ENCODE peak calls at places on chromosomes 1 and 21, in six cellular contexts. K is stomach, H is HepG2, F is tibial nerve, D is esophagus muscularis mucosa, R is transverse colon. E is an unnamed sample.

GRCh38 chr1:17883136-17883535 is 128.0 kb downstream of the ACTL8 start:
- DNase-seq in K (no peak), H (no peak), F (no peak), D (no peak), R (no peak), E (no peak)

GRCh38 chr1:222240536-222241181 is 307.2 kb downstream of the HHIPL2 start:
- DNase-seq in K (no peak), H (no peak), F (no peak), D (peak), R (no peak), E (no peak)

GRCh38 chr1:90391116-90391515 is 326.0 kb downstream of the BARHL2 start:
- DNase-seq in K (no peak), H (no peak), F (no peak), D (no peak), R (no peak), E (no peak)

GRCh38 chr1:52159033-52159789 is 17.3 kb downstream of the ZFYVE9 start:
- DNase-seq in K (no peak), H (no peak), F (no peak), D (peak), R (no peak), E (no peak)

GRCh38 chr1:24266398-24266941 is 52.7 kb upstream of the GRHL3 start:
- DNase-seq in K (no peak), H (peak), F (no peak), D (no peak), R (no peak), E (no peak)

GRCh38 chr1:115791816-115792215 is 23.3 kb upstream of the CASQ2 start:
- DNase-seq in K (no peak), H (no peak), F (no peak), D (no peak), R (no peak), E (no peak)

GRCh38 chr1:92446990-92447681 is 39.6 kb downstream of the GFI1 start:
- DNase-seq in K (no peak), H (no peak), F (no peak), D (no peak), R (no peak), E (no peak)

GRCh38 chr1:51139474-51139873 is 37.4 kb downstream of the C1orf185 start:
- DNase-seq in K (no peak), H (no peak), F (no peak), D (no peak), R (no peak), E (no peak)

GRCh38 chr1:57061369-57061768 is 95.6 kb upstream of the C8B start:
- DNase-seq in K (peak), H (peak), F (no peak), D (no peak), R (no peak), E (no peak)

GRCh38 chr1:32496127-32496526 is 31.3 kb downstream of the ZBTB8B start:
- DNase-seq in K (no peak), H (no peak), F (no peak), D (no peak), R (no peak), E (no peak)

GRCh38 chr1:219480011-219480410 is 132.9 kb downstream of the ZC3H11B start:
- DNase-seq in K (no peak), H (no peak), F (no peak), D (no peak), R (no peak), E (no peak)

GRCh38 chr1:110860174-110860573 is 12.8 kb upstream of the CD53 start:
- DNase-seq in K (no peak), H (no peak), F (no peak), D (no peak), R (no peak), E (no peak)

GRCh38 chr1:227733309-227733705 is 1.8 kb downstream of the JMJD4 start:
- DNase-seq in K (no peak), H (no peak), F (no peak), D (no peak), R (no peak), E (no peak)

GRCh38 chr1:57784356-57784755 is 360.5 kb upstream of the DAB1 start:
- DNase-seq in K (no peak), H (no peak), F (no peak), D (no peak), R (no peak), E (no peak)

GRCh38 chr1:150832597-150832996 is 24.5 kb upstream of the CTSK start:
- DNase-seq in K (no peak), H (no peak), F (no peak), D (no peak), R (no peak), E (no peak)

GRCh38 chr1:16484501-16484835 is 29.6 kb downstream of the RNU1-1 start:
- DNase-seq in K (no peak), H (no peak), F (no peak), D (no peak), R (no peak), E (no peak)

GRCh38 chr1:38127432-38127831 is 80.8 kb upstream of the POU3F1 start:
- DNase-seq in K (no peak), H (no peak), F (no peak), D (no peak), R (no peak), E (peak)

GRCh38 chr1:54107131-54107530 is 45.7 kb downstream of the CDCP2 start:
- DNase-seq in K (no peak), H (no peak), F (no peak), D (no peak), R (no peak), E (no peak)

GRCh38 chr1:155060736-155061135 is 2.8 kb upstream of the EFNA4 start:
- DNase-seq in K (no peak), H (no peak), F (no peak), D (no peak), R (no peak), E (no peak)

GRCh38 chr21:43879348-43880110 is 14.5 kb downstream of the AGPAT3 start:
- DNase-seq in K (no peak), H (no peak), F (no peak), D (no peak), R (no peak), E (no peak)

GRCh38 chr1:59195151-59195550 is 101.7 kb upstream of the FGGY start:
- DNase-seq in K (no peak), H (no peak), F (no peak), D (no peak), R (no peak), E (no peak)

GRCh38 chr1:100177295-100178042 is 587 bp downstream of the LRRC39 start:
- DNase-seq in K (no peak), H (no peak), F (no peak), D (no peak), R (no peak), E (no peak)

GRCh38 chr1:227939791-227940771 is 7.7 kb downstream of the WNT9A start:
- DNase-seq in K (peak), H (no peak), F (no peak), D (no peak), R (peak), E (peak)

GRCh38 chr1:21573971-21574458 is 64.8 kb downstream of the ALPL start:
- DNase-seq in K (peak), H (peak), F (peak), D (no peak), R (peak), E (peak)

GRCh38 chr1:98849969-98850636 is 154.6 kb downstream of the PLPPR5 start:
- DNase-seq in K (no peak), H (no peak), F (no peak), D (no peak), R (no peak), E (no peak)

GRCh38 chr1:164061528-164061927 is 497.5 kb upstream of the PBX1 start:
- DNase-seq in K (no peak), H (no peak), F (no peak), D (no peak), R (no peak), E (no peak)

GRCh38 chr1:180041587-180041986 is 87.0 kb downstream of the CEP350 start:
- DNase-seq in K (no peak), H (no peak), F (no peak), D (no peak), R (no peak), E (no peak)

DNA sequence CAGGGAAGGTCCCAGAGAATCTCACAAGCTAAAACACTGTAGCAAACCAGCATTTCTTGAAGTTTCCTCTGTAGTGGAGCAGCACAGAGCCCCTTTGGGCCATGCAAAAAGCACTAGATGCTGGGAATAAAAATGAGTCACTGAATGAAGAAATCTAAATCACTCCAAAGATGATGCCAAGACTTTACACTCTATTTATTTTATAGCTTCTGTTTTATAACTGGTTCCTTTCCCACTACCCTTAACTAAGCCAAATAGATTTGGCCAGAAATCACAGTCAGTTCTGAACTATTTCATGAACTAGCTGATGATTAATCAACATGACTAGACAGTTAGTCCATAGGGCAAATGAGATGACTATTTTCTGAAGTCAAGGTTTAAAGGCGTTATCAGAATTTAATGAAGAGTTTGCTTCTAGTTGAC is 89.5 kb downstream of the SCMH1 start:
- DNase-seq in K (no peak), H (no peak), F (no peak), D (no peak), R (no peak), E (peak)
- TF ChIP-seq EP300 in K (no peak), H (no peak), F (peak), D (no peak), R (no peak), E (peak)

DNA sequence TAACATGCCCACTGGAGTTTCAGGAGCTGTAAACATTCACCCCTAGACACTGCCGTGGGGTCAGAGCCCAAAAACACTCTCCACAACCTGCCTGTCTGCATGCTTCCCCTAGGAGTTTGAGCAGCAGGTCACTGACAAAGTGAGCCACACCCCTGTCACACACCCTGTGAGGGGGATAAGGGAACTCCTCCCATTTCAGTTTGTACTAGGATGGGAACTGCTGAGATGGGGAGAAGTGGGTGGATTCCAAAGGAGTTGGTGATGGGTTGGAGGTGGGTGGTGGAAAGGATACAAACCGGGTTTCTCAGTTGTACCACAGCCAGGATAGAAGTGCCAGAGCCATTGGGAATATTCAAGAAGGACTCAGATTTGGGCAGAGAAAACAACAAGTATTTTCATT is 140.2 kb downstream of the MIS18A start:
- DNase-seq in K (no peak), H (no peak), F (no peak), D (no peak), R (no peak), E (no peak)
- TF ChIP-seq CTCF in K (no peak), H (no peak), F (no peak), D (no peak), R (no peak), E (no peak)

DNA sequence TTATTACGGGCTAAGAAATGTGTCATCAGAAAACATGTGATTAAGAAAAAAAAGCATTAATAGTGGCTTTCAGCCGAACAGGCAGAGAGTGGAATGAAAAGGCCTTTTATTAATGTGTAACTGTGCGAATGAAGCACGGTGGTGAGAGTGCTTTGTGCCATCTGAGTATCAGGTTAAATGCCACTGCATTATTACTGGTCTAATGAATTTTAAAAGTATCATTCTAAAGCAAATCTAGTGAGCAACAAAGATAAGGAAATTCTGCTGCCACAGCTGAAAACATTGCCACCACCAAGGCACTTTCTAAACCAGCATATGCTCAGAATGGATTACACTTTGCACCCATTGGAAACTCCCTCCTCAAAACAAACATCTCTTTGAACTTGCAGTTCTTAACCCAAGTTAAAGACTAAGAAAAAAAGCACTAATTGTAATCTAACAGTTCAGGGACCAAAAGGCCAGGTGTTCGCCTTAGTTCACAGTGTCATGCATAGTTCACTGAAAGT is 30.1 kb upstream of the SSX2IP start:
- DNase-seq in K (no peak), H (peak), F (no peak), D (no peak), R (no peak), E (no peak)
- TF ChIP-seq EP300 in K (no peak), H (peak), F (no peak), D (no peak), R (no peak), E (no peak)

DNA sequence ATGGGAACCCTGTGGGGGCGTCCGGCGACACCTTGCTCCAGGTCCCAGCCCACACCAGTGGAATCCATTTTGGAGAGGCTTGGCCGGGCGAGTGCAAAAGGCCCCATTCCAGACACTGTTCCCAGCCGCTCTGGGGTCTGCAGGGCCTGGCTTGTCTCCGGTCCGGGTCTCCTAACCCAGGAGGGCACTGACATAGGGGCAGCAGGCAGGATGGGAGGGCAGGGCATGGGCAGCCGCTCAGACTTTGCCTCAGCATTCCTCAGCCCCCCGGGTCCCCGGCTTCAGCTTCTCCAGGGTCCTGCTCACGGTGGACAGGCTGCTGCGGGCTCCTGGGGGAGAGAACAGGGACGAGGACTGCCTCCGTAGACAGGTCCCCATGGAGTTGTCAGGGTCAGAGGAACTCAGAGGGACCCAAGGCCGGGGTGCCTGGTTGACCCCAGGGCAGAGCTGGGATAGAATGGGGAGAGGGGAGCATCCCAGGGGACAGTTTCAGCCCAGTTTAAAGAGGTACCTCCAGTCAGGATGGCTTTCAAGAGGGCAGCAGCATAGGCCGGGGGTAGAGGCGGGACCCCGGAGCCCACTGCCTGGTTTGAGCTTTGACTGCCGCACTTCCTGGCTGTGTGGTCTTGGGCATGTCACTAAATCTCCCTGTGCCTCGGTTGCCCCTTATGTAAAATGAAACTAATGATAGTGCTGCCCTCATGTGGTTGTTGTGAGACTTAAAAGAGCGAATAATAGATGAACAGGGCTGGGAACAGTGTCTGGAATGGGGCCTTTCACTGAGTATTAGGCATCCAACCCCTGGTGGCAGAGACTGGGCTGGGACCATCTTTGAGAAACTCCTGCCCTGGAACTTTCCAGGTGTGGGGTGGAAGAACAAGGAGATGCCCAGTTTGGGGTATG is 3.7 kb downstream of the KNCN start:
- DNase-seq in K (no peak), H (peak), F (peak), D (no peak), R (no peak), E (no peak)
- TF ChIP-seq CTCF in K (peak), H (peak), F (peak), D (peak), R (peak), E (no peak)

GRCh38 chr21:45293726-45294401 is 6.2 kb upstream of the POFUT2 start:
- DNase-seq in K (peak), H (no peak), F (no peak), D (no peak), R (no peak), E (peak)

GRCh38 chr21:45295576-45296365 is 8.1 kb upstream of the POFUT2 start:
- DNase-seq in K (peak), H (no peak), F (no peak), D (no peak), R (peak), E (peak)

GRCh38 chr21:45296638-45297037 is 8.9 kb upstream of the POFUT2 start:
- DNase-seq in K (no peak), H (no peak), F (no peak), D (no peak), R (peak), E (peak)

GRCh38 chr21:45293214-45293725 is 5.6 kb upstream of the POFUT2 start:
- DNase-seq in K (peak), H (no peak), F (no peak), D (no peak), R (no peak), E (peak)

GRCh38 chr21:45294509-45295291 is 7.0 kb upstream of the POFUT2 start:
- DNase-seq in K (peak), H (no peak), F (peak), D (peak), R (peak), E (peak)
- TF ChIP-seq EP300 in K (peak), H (no peak), F (peak), D (peak), R (peak), E (peak)